ENCODE peak calls at places on chromosomes 3 and 15, in four cellular contexts. E is tibial nerve, Q is pancreas, D is HT1080. G is an unnamed sample.

GRCh38 chr15:67110958-67111864 is 45.8 kb downstream of the SMAD3 start:
- DNase-seq in D (no peak), E (no peak), Q (no peak), G (no peak)

GRCh38 chr3:7728566-7729519 is 772.8 kb upstream of the LMCD1 start:
- DNase-seq in D (no peak), Q (no peak), E (no peak), G (no peak)

GRCh38 chr15:99213187-99213811 is 36.1 kb downstream of the TTC23 start:
- DNase-seq in E (peak), Q (peak), D (peak), G (peak)

GRCh38 chr3:188881954-188882641 is 289.7 kb upstream of the TPRG1 start:
- DNase-seq in D (peak), E (no peak), Q (no peak), G (peak)

GRCh38 chr3:57675530-57675929 is 17.3 kb downstream of the DENND6A start:
- DNase-seq in E (no peak), D (no peak), Q (no peak), G (no peak)

GRCh38 chr3:48285132-48285531 is 44.2 kb downstream of the ZNF589 start:
- DNase-seq in E (no peak), D (no peak), Q (no peak), G (no peak)

GRCh38 chr3:107543666-107544065 is 20.9 kb downstream of the BBX start:
- DNase-seq in D (no peak), E (no peak), Q (no peak), G (peak)

GRCh38 chr3:24348348-24348747 is 146.3 kb downstream of the THRB start:
- DNase-seq in D (no peak), Q (peak), E (no peak), G (no peak)

GRCh38 chr3:159861369-159861987 is 127.2 kb upstream of the IL12A start:
- DNase-seq in E (no peak), D (no peak), Q (no peak), G (no peak)

GRCh38 chr15:29749365-29750086 is 72.7 kb downstream of the TJP1 start:
- DNase-seq in E (no peak), D (no peak), Q (no peak), G (no peak)

GRCh38 chr3:73419179-73419803 is 205.4 kb downstream of the PDZRN3 start:
- DNase-seq in E (no peak), D (no peak), Q (no peak), G (no peak)

GRCh38 chr3:196202516-196202970 is 8.7 kb downstream of the ZDHHC19 start:
- DNase-seq in Q (no peak), D (no peak), E (no peak), G (no peak)

GRCh38 chr15:64599716-64600115 is 139.3 kb downstream of the ZNF609 start:
- DNase-seq in E (no peak), Q (no peak), D (peak), G (peak)

GRCh38 chr3:64186667-64187064 is 38.6 kb downstream of the PRICKLE2 start:
- DNase-seq in Q (no peak), E (no peak), D (no peak), G (no peak)

GRCh38 chr15:75531041-75531450 is 48.1 kb downstream of the PTPN9 start:
- DNase-seq in Q (no peak), D (no peak), E (peak), G (no peak)

GRCh38 chr15:79370716-79371115 is 59.8 kb downstream of the TMED3 start:
- DNase-seq in E (no peak), D (no peak), Q (no peak), G (no peak)

GRCh38 chr3:30553641-30554316 is 52.6 kb upstream of the TGFBR2 start:
- DNase-seq in D (peak), E (no peak), Q (no peak), G (no peak)

GRCh38 chr3:157311633-157312365 is 124.9 kb upstream of the PTX3 start:
- DNase-seq in D (peak), Q (no peak), E (no peak), G (peak)

GRCh38 chr15:78249131-78249530 is 14.8 kb upstream of the ACSBG1 start:
- DNase-seq in D (no peak), E (no peak), Q (no peak), G (no peak)

G was measured in bronchial epithelial cell.